ENCODE peak calls at places on chromosomes 6 and 20, in nine cellular contexts. One of them, this sample, is unnamed.
A peak's percentile ranks its signal among the peaks of the same experiment; 100 is the strongest.

GRCh38 chr6:36822506-36823269 is 16.6 kb downstream of the CPNE5 start:
- DNase-seq in stomach: no peak
- DNase-seq in heart left ventricle: peak; percentile 71
- DNase-seq in uterus: peak; percentile 49
- DNase-seq in thyroid gland: no peak
- DNase-seq in spleen: no peak
- DNase-seq in H1: no peak
- DNase-seq in adrenal gland: no peak
- DNase-seq in body of pancreas: no peak
- DNase-seq in this sample: no peak

GRCh38 chr6:11632231-11632630 is 94.7 kb downstream of the TMEM170B start:
- DNase-seq in body of pancreas: peak; percentile 59
- DNase-seq in adrenal gland: no peak
- DNase-seq in uterus: no peak
- DNase-seq in heart left ventricle: no peak
- DNase-seq in thyroid gland: peak; percentile 14
- DNase-seq in spleen: no peak
- DNase-seq in stomach: peak; percentile 72
- DNase-seq in H1: no peak
- DNase-seq in this sample: no peak

GRCh38 chr6:13590574-13591153 is 16.3 kb downstream of the SIRT5 start:
- DNase-seq in heart left ventricle: no peak
- DNase-seq in body of pancreas: no peak
- DNase-seq in thyroid gland: no peak
- DNase-seq in adrenal gland: no peak
- DNase-seq in stomach: no peak
- DNase-seq in spleen: no peak
- DNase-seq in H1: no peak
- DNase-seq in uterus: no peak
- DNase-seq in this sample: no peak

GRCh38 chr20:13791562-13792459 is 7.0 kb downstream of the NDUFAF5 start:
- DNase-seq in uterus: no peak
- DNase-seq in thyroid gland: no peak
- DNase-seq in H1: no peak
- DNase-seq in stomach: no peak
- DNase-seq in spleen: no peak
- DNase-seq in adrenal gland: no peak
- DNase-seq in body of pancreas: no peak
- DNase-seq in heart left ventricle: no peak
- DNase-seq in this sample: no peak

GRCh38 chr6:33607784-33608161 is 13.3 kb upstream of the ITPR3 start:
- DNase-seq in adrenal gland: no peak
- DNase-seq in body of pancreas: peak; percentile 49
- DNase-seq in uterus: no peak
- DNase-seq in H1: no peak
- DNase-seq in stomach: peak; percentile 55
- DNase-seq in heart left ventricle: no peak
- DNase-seq in spleen: peak; percentile 83
- DNase-seq in thyroid gland: no peak
- DNase-seq in this sample: peak; percentile 78

GRCh38 chr6:131182991-131183425 is 47.7 kb downstream of the AKAP7 start:
- DNase-seq in heart left ventricle: no peak
- DNase-seq in body of pancreas: no peak
- DNase-seq in adrenal gland: peak; percentile 32
- DNase-seq in stomach: no peak
- DNase-seq in spleen: no peak
- DNase-seq in uterus: no peak
- DNase-seq in thyroid gland: no peak
- DNase-seq in H1: no peak
- DNase-seq in this sample: peak; percentile 51

GRCh38 chr20:64279826-64280459 is 24.4 kb downstream of the PCMTD2 start:
- DNase-seq in thyroid gland: no peak
- DNase-seq in spleen: no peak
- DNase-seq in uterus: no peak
- DNase-seq in H1: no peak
- DNase-seq in heart left ventricle: no peak
- DNase-seq in stomach: no peak
- DNase-seq in body of pancreas: no peak
- DNase-seq in adrenal gland: no peak
- DNase-seq in this sample: no peak

GRCh38 chr6:65081713-65082210 is 625.3 kb downstream of the EYS start:
- DNase-seq in adrenal gland: no peak
- DNase-seq in stomach: no peak
- DNase-seq in uterus: no peak
- DNase-seq in H1: no peak
- DNase-seq in thyroid gland: no peak
- DNase-seq in heart left ventricle: no peak
- DNase-seq in spleen: no peak
- DNase-seq in body of pancreas: no peak
- DNase-seq in this sample: no peak

GRCh38 chr20:46827718-46828458 is 66.8 kb upstream of the EYA2 start:
- DNase-seq in uterus: no peak
- DNase-seq in body of pancreas: no peak
- DNase-seq in heart left ventricle: no peak
- DNase-seq in H1: no peak
- DNase-seq in thyroid gland: no peak
- DNase-seq in spleen: no peak
- DNase-seq in adrenal gland: no peak
- DNase-seq in stomach: no peak
- DNase-seq in this sample: no peak

DNA sequence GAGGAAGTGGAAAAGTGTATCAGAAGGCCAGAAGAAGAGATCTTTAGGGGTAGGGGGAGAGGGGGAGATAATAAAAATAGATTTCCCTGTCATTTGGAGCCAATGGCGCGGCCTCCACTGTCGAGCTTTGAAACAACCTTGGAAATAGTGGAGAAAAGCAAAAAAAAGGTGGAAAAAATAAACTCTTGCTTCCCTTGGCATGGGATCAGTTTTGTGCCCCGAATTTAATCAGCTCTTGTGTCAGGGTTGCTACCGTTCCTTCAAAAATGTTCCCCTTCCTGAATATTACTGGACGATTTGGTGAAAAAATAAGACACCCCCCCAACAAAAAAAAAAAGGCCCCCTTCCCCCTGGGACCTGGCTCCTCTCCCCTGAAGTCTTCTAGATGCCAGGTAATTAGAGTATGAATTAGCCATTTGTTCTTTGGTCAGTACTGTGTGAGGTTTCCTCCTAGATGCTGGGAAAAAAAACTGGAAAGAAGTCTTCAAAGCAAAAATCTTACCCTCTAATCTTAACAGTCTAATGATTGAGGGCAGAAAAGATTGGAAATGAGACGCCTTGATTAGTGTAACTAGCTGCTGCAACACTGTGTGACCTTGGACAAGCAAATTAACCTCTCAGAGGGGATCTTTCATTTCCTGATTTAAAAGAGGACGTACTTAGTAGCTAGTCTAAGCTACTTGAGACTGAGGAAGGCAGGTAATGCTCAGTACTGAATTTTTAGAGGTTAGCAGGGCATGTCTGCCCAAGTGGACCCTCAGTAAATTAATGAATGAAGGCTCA is 872 bp upstream of the RBM39 start:
- DNase-seq in body of pancreas: no peak
- DNase-seq in H1: no peak
- DNase-seq in uterus: no peak
- DNase-seq in thyroid gland: peak; percentile 15
- DNase-seq in heart left ventricle: no peak
- DNase-seq in stomach: no peak
- DNase-seq in spleen: no peak
- DNase-seq in adrenal gland: peak; percentile 20
- DNase-seq in this sample: no peak
- TF ChIP-seq POLR2A in body of pancreas: no peak
- TF ChIP-seq POLR2A in H1: no peak
- TF ChIP-seq POLR2A in uterus: no peak
- TF ChIP-seq POLR2A in thyroid gland: no peak
- TF ChIP-seq POLR2A in heart left ventricle: no peak
- TF ChIP-seq POLR2A in stomach: no peak
- TF ChIP-seq POLR2A in spleen: peak; percentile 31
- TF ChIP-seq POLR2A in adrenal gland: peak; percentile 20
- TF ChIP-seq POLR2A in this sample: no peak

GRCh38 chr20:2234788-2235187 is 61.0 kb upstream of the TGM3 start:
- DNase-seq in body of pancreas: no peak
- DNase-seq in stomach: no peak
- DNase-seq in thyroid gland: no peak
- DNase-seq in spleen: no peak
- DNase-seq in uterus: no peak
- DNase-seq in adrenal gland: no peak
- DNase-seq in H1: peak; percentile 25
- DNase-seq in heart left ventricle: no peak
- DNase-seq in this sample: no peak

GRCh38 chr20:2230671-2231488 is 64.9 kb upstream of the TGM3 start:
- DNase-seq in body of pancreas: no peak
- DNase-seq in H1: no peak
- DNase-seq in uterus: no peak
- DNase-seq in adrenal gland: no peak
- DNase-seq in spleen: no peak
- DNase-seq in stomach: no peak
- DNase-seq in heart left ventricle: no peak
- DNase-seq in thyroid gland: no peak
- DNase-seq in this sample: no peak

GRCh38 chr20:2224246-2224645 is 71.6 kb upstream of the TGM3 start:
- DNase-seq in uterus: no peak
- DNase-seq in body of pancreas: no peak
- DNase-seq in stomach: no peak
- DNase-seq in H1: no peak
- DNase-seq in adrenal gland: no peak
- DNase-seq in heart left ventricle: no peak
- DNase-seq in thyroid gland: no peak
- DNase-seq in spleen: no peak
- DNase-seq in this sample: no peak

DNA sequence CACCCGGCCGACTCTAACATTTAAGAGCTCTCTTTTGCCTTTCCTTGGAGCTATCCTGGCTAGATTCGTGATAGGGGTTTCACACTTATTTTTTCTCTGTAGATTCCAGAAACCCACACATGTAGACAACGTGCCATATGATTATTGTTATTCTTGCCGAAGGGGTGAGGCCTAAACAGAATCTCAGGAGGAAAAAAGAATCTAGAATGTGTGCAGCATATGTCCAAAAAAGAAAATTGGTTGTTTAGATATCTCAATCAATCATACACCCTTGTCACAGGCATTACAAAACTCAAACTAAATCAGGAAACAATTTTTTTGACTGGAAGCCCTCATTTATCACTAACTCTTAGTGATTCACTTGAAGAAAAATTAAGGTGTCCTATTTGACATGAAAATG is 66.9 kb upstream of the TGM3 start:
- DNase-seq in spleen: no peak
- DNase-seq in adrenal gland: no peak
- DNase-seq in stomach: no peak
- DNase-seq in uterus: no peak
- DNase-seq in thyroid gland: no peak
- DNase-seq in heart left ventricle: no peak
- DNase-seq in H1: no peak
- DNase-seq in body of pancreas: no peak
- DNase-seq in this sample: no peak
- TF ChIP-seq POLR2A in spleen: no peak
- TF ChIP-seq POLR2A in adrenal gland: no peak
- TF ChIP-seq POLR2A in stomach: no peak
- TF ChIP-seq POLR2A in uterus: no peak
- TF ChIP-seq POLR2A in thyroid gland: no peak
- TF ChIP-seq POLR2A in heart left ventricle: no peak
- TF ChIP-seq POLR2A in H1: no peak
- TF ChIP-seq POLR2A in body of pancreas: no peak
- TF ChIP-seq POLR2A in this sample: no peak

GRCh38 chr6:26156850-26157149 is 69.6 kb downstream of the HFE start:
- DNase-seq in H1: no peak
- DNase-seq in stomach: no peak
- DNase-seq in uterus: no peak
- DNase-seq in adrenal gland: no peak
- DNase-seq in heart left ventricle: no peak
- DNase-seq in thyroid gland: no peak
- DNase-seq in body of pancreas: no peak
- DNase-seq in spleen: no peak
- DNase-seq in this sample: no peak

GRCh38 chr6:26159417-26160273 is 72.4 kb downstream of the HFE start:
- DNase-seq in heart left ventricle: no peak
- DNase-seq in uterus: no peak
- DNase-seq in body of pancreas: no peak
- DNase-seq in thyroid gland: no peak
- DNase-seq in stomach: no peak
- DNase-seq in spleen: no peak
- DNase-seq in H1: no peak
- DNase-seq in adrenal gland: no peak
- DNase-seq in this sample: no peak

GRCh38 chr6:26157150-26157837 is 70.1 kb downstream of the HFE start:
- DNase-seq in uterus: peak; percentile 72
- DNase-seq in H1: peak; percentile 49
- DNase-seq in spleen: peak; percentile 91
- DNase-seq in adrenal gland: peak; percentile 74
- DNase-seq in heart left ventricle: peak; percentile 66
- DNase-seq in body of pancreas: peak; percentile 69
- DNase-seq in stomach: peak; percentile 69
- DNase-seq in thyroid gland: peak; percentile 77
- DNase-seq in this sample: no peak

GRCh38 chr6:26157838-26158580 is 70.8 kb downstream of the HFE start:
- DNase-seq in spleen: peak; percentile 95
- DNase-seq in stomach: peak; percentile 86
- DNase-seq in body of pancreas: peak; percentile 85
- DNase-seq in heart left ventricle: peak; percentile 85
- DNase-seq in thyroid gland: peak; percentile 84
- DNase-seq in H1: peak; percentile 82
- DNase-seq in adrenal gland: peak; percentile 81
- DNase-seq in uterus: peak; percentile 93
- DNase-seq in this sample: peak; percentile 83

GRCh38 chr6:26158581-26159416 is 71.6 kb downstream of the HFE start:
- DNase-seq in thyroid gland: peak; percentile 63
- DNase-seq in uterus: peak; percentile 74
- DNase-seq in adrenal gland: peak; percentile 64
- DNase-seq in H1: no peak
- DNase-seq in heart left ventricle: peak; percentile 61
- DNase-seq in stomach: peak; percentile 73
- DNase-seq in spleen: peak; percentile 91
- DNase-seq in body of pancreas: peak; percentile 72
- DNase-seq in this sample: peak; percentile 77
- TF ChIP-seq POLR2A in thyroid gland: peak; percentile 39
- TF ChIP-seq POLR2A in uterus: no peak
- TF ChIP-seq POLR2A in adrenal gland: no peak
- TF ChIP-seq POLR2A in H1: peak; percentile 62
- TF ChIP-seq POLR2A in heart left ventricle: no peak
- TF ChIP-seq POLR2A in stomach: no peak
- TF ChIP-seq POLR2A in spleen: peak; percentile 88
- TF ChIP-seq POLR2A in body of pancreas: no peak
- TF ChIP-seq POLR2A in this sample: peak; percentile 18

DNA sequence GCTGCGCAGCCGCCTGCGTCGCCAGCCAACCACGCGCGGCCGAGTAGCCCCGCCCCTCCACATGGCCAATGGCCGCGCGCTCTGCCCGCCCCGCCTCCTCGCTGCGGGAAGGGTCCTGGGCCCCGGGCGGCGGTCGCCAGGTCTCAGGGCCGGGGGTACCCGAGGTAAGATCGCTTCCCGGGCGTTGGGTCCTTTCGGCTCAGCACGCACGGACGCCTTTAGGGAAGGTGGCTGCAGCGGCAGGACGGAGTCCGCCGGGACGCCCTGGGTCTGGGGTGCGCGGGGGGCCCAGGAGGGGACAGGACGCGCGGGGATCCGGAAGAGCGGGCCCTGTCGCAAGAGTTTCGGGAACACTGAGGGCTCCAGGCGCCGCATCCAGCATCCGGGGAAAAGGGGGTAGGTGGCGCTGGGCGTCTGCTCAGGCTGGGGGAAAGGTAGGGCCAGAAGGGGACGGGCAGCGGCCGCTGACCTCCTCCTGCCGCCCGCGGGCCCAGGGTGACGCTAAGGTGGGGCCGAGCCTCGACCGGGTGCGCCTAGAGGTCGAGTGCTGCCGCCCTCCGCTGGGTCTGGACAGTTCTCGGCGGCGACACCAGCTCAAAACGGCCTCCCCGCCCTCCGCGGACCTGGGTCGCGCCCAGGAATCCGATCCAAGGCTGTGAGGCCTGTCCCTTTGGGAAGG is at the start of gene MAVS:
- DNase-seq in heart left ventricle: peak; percentile 92
- DNase-seq in H1: peak; percentile 51
- DNase-seq in adrenal gland: peak; percentile 89
- DNase-seq in stomach: peak; percentile 92
- DNase-seq in spleen: peak; percentile 96
- DNase-seq in thyroid gland: peak; percentile 92
- DNase-seq in body of pancreas: peak; percentile 90
- DNase-seq in uterus: peak; percentile 88
- DNase-seq in this sample: peak; percentile 87
- TF ChIP-seq POLR2A in heart left ventricle: peak; percentile 93
- TF ChIP-seq POLR2A in H1: peak; percentile 73
- TF ChIP-seq POLR2A in adrenal gland: peak; percentile 54
- TF ChIP-seq POLR2A in stomach: no peak
- TF ChIP-seq POLR2A in spleen: peak; percentile 37
- TF ChIP-seq POLR2A in thyroid gland: no peak
- TF ChIP-seq POLR2A in body of pancreas: peak; percentile 83
- TF ChIP-seq POLR2A in uterus: peak; percentile 84
- TF ChIP-seq POLR2A in this sample: peak; percentile 69